ENCODE peak calls at places on chromosomes 2 and 18, in four cellular contexts. Z is T follicular helper cell; D is activated CD8-positive, alpha-beta memory T cell treated with anti-CD3 and anti-CD28 coated beads, Interleukin-2, amount 50 U/mL, for 48 hours; R is GM03348. B is an unnamed sample.

GRCh38 chr2:240579771-240580614 is 6.5 kb upstream of the CAPN10 start:
- DNase-seq in Z (peak), D (peak), R (peak), B (peak)

GRCh38 chr2:100824842-100825241 is 4.9 kb downstream of the NPAS2 start:
- DNase-seq in Z (no peak), D (no peak), R (no peak), B (no peak)

GRCh38 chr2:112150447-112150846 is 12.3 kb downstream of the FBLN7 start:
- DNase-seq in Z (no peak), D (no peak), R (peak), B (no peak)

GRCh38 chr2:193907561-193907960 is 1712.8 kb upstream of the TMEFF2 start:
- DNase-seq in Z (no peak), D (no peak), R (no peak), B (no peak)

GRCh38 chr2:212357606-212358005 is 181.0 kb downstream of the ERBB4 start:
- DNase-seq in Z (no peak), D (no peak), R (no peak), B (no peak)

GRCh38 chr2:160324161-160324768 is 124.2 kb upstream of the ITGB6 start:
- DNase-seq in Z (peak), D (no peak), R (peak), B (peak)

GRCh38 chr2:37583867-37584266 is 87.6 kb downstream of the CDC42EP3 start:
- DNase-seq in Z (no peak), D (no peak), R (peak), B (no peak)

GRCh38 chr2:196334710-196335109 is 163.3 kb upstream of the STK17B start:
- DNase-seq in Z (no peak), D (no peak), R (no peak), B (no peak)

GRCh38 chr2:238016526-238016925 is 44.3 kb upstream of the SCLY start:
- DNase-seq in Z (no peak), D (peak), R (no peak), B (no peak)

GRCh38 chr18:63819780-63820179 is 44.6 kb downstream of the SERPINB7 start:
- DNase-seq in Z (no peak), D (no peak), R (peak), B (no peak)

GRCh38 chr2:214497489-214497888 is 86.6 kb downstream of the VWC2L start:
- DNase-seq in Z (no peak), D (no peak), R (peak), B (no peak)

GRCh38 chr2:130380096-130380934 is 24.5 kb downstream of the PTPN18 start:
- DNase-seq in Z (no peak), D (no peak), R (no peak), B (no peak)

GRCh38 chr18:55116855-55117254 is 157.6 kb upstream of the CCDC68 start:
- DNase-seq in Z (no peak), D (no peak), R (peak), B (no peak)

GRCh38 chr2:207763308-207763707 is 6.4 kb downstream of the FZD5 start:
- DNase-seq in Z (no peak), D (no peak), R (no peak), B (no peak)

GRCh38 chr2:148965596-148966431 is 72.7 kb upstream of the LYPD6B start:
- DNase-seq in Z (no peak), D (no peak), R (no peak), B (no peak)

GRCh38 chr2:31770718-31771117 is 190.0 kb upstream of the SRD5A2 start:
- DNase-seq in Z (no peak), D (no peak), R (no peak), B (no peak)

GRCh38 chr2:39913648-39914456 is 134.8 kb upstream of the THUMPD2 start:
- DNase-seq in Z (no peak), D (no peak), R (peak), B (peak)

GRCh38 chr18:63970803-63971191 is 916 bp downstream of the SERPINB8 start:
- DNase-seq in Z (no peak), D (no peak), R (peak), B (peak)

GRCh38 chr2:223042704-223043118 is 9.3 kb upstream of the KCNE4 start:
- DNase-seq in Z (no peak), D (no peak), R (no peak), B (no peak)

GRCh38 chr2:102082591-102083586 is 59.7 kb upstream of the IL1R1 start:
- DNase-seq in Z (no peak), D (peak), R (peak), B (peak)

GRCh38 chr2:7035884-7036283 is 118.7 kb downstream of the RNF144A start:
- DNase-seq in Z (no peak), D (no peak), R (no peak), B (no peak)

GRCh38 chr2:206443735-206444527 is 599 bp downstream of the ADAM23 start:
- DNase-seq in Z (no peak), D (peak), R (peak), B (no peak)

GRCh38 chr2:71697106-71698010 is 244.0 kb downstream of the DYSF start:
- DNase-seq in Z (no peak), D (no peak), R (no peak), B (no peak)

GRCh38 chr18:75923169-75923568 is 495.7 kb upstream of the SMIM21 start:
- DNase-seq in Z (no peak), D (no peak), R (peak), B (no peak)

GRCh38 chr18:33817096-33817495 is 239.1 kb downstream of the ASXL3 start:
- DNase-seq in Z (no peak), D (no peak), R (no peak), B (no peak)